ENCODE peak calls at places on chromosomes 13 and 19, in four cellular contexts. W is choroid plexus epithelial cell, B is IMR-90, T is A673. E is an unnamed sample.

GRCh38 chr13:105412171-105412570 is 1123.3 kb downstream of the EFNB2 start:
- DNase-seq in T (no peak), W (no peak), B (no peak), E (no peak)

GRCh38 chr19:10238172-10238783 is 7.1 kb upstream of the S1PR2 start:
- DNase-seq in B (peak), T (no peak), W (peak), E (no peak)

GRCh38 chr19:38151242-38151641 is 72.8 kb downstream of the DPF1 start:
- DNase-seq in T (no peak), W (no peak), B (no peak), E (no peak)

GRCh38 chr19:43997631-43998290 is 5.0 kb upstream of the ZNF230 start:
- DNase-seq in W (no peak), B (peak), T (no peak), E (no peak)

GRCh38 chr19:8240274-8241229 is 31.4 kb downstream of the CERS4 start:
- DNase-seq in W (peak), T (no peak), B (peak), E (peak)

GRCh38 chr13:94640676-94641075 is 39.0 kb downstream of the GPR180 start:
- DNase-seq in W (peak), T (peak), B (peak), E (no peak)

GRCh38 chr13:68190826-68191225 is 960.7 kb upstream of the PCDH9 start:
- DNase-seq in B (no peak), W (peak), T (no peak), E (no peak)

GRCh38 chr19:34712606-34713261 is 21.3 kb upstream of the ZNF181 start:
- DNase-seq in W (peak), B (peak), T (peak), E (no peak)

GRCh38 chr19:17052439-17052838 is 22.8 kb downstream of the HAUS8 start:
- DNase-seq in B (peak), T (peak), W (peak), E (no peak)

GRCh38 chr19:37303591-37304171 is 67.2 kb upstream of the ZNF527 start:
- DNase-seq in W (no peak), B (no peak), T (no peak), E (no peak)

GRCh38 chr13:72692884-72693514 is 34.4 kb downstream of the MZT1 start:
- DNase-seq in W (no peak), T (peak), B (no peak), E (no peak)

GRCh38 chr13:72693832-72694231 is 33.6 kb downstream of the MZT1 start:
- DNase-seq in W (no peak), T (no peak), B (no peak), E (no peak)

GRCh38 chr13:72698164-72698563 is 29.3 kb downstream of the MZT1 start:
- DNase-seq in B (no peak), T (peak), W (no peak), E (no peak)

GRCh38 chr13:72694314-72694713 is 33.1 kb downstream of the MZT1 start:
- DNase-seq in B (no peak), W (no peak), T (peak), E (no peak)

GRCh38 chr13:72696590-72696989 is 30.8 kb downstream of the MZT1 start:
- DNase-seq in W (peak), T (peak), B (peak), E (no peak)
- TF ChIP-seq CTCF in W (peak), T (peak), B (peak), E (peak)

DNA sequence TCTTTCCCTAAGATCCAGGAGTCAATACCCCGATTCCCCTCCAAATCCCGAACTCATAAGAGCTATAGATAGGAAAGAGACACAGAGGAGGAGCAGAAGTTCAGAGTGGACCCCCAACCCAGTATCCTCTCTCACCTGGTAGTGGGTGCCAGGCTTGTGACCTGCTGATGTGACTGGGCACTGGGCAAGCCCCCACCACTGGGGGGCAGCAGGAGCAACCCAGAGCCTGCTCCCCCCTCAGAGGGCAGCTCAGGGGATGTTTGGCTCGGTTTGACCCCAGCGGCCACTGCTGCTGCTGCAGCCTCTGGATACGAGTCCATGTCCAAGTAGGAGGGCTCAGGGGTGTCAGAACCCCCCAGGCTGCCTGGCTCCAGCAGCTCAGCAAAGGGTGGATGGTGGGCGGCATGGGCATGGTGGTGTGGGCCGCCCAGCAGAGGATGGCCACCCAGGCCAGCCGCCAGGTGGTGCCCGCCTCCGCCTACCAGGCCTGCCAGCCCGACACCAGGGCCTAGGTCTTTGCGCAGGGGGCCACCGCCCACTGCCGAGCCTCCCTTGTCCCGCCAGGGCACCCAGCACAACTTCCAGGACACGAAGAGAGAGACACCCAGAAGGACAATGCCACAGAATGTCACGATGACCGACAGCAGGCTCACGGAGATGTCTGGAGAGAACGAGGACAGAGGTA is 7.4 kb downstream of the SYT3 start:
- DNase-seq in B (no peak), T (no peak), W (no peak), E (no peak)
- TF ChIP-seq CTCF in B (no peak), T (peak), W (no peak), E (no peak)

DNA sequence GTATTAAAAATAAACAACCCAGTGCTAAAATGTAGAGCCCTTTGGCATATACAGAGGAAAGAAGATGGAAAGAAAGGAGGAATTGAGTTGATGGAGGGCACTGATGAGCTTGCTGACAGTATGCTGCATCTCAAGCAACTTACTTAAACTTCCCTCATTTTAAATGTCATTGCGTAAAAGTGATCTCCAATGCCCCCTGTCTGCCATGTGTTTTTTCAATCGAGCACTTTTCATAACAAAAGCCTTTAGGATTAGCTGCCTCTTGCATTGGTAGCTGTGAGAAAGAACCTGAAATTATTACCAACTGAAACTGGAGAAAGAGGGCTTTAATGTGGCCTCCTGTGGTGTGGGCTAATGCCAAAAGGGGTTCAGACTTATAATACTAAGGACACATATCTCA is 541.6 kb downstream of the SUCLA2 start:
- DNase-seq in W (peak), B (peak), T (peak), E (no peak)
- TF ChIP-seq CTCF in W (peak), B (peak), T (peak), E (peak)

GRCh38 chr19:41795031-41795461 is 1.3 kb upstream of the CEACAM3 start:
- DNase-seq in T (peak), B (peak), W (peak), E (no peak)

GRCh38 chr19:41796362-41796761 is at the start of gene CEACAM3:
- DNase-seq in T (no peak), B (no peak), W (no peak), E (no peak)

GRCh38 chr19:41792513-41793413 is 3.6 kb upstream of the CEACAM3 start:
- DNase-seq in W (peak), B (peak), T (peak), E (no peak)

DNA sequence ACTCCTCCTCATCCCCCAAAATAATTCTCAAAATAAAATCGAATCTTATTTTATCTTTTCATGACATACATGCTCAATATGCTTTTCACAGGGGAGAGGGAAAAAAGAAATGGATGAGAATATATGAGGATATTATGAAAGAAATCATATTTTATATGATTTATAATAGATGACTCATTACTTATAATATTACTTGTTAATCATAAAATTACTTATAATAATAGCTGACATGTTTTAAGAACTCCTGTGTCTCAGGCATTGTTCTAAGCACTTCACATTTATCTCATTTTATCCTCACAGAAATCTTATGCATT is 3.0 kb upstream of the CEACAM3 start:
- DNase-seq in B (no peak), T (no peak), W (no peak), E (no peak)
- TF ChIP-seq CTCF in B (no peak), T (no peak), W (no peak), E (no peak)

GRCh38 chr13:97125051-97125809 is 96.9 kb upstream of the MBNL2 start:
- DNase-seq in B (peak), T (peak), W (peak), E (peak)
- TF ChIP-seq CTCF in B (no peak), T (peak), W (peak), E (peak)

GRCh38 chr19:33175886-33176669 is 18.1 kb upstream of the LRP3 start:
- DNase-seq in W (peak), T (peak), B (peak), E (no peak)
- TF ChIP-seq CTCF in W (peak), T (no peak), B (no peak), E (no peak)

DNA sequence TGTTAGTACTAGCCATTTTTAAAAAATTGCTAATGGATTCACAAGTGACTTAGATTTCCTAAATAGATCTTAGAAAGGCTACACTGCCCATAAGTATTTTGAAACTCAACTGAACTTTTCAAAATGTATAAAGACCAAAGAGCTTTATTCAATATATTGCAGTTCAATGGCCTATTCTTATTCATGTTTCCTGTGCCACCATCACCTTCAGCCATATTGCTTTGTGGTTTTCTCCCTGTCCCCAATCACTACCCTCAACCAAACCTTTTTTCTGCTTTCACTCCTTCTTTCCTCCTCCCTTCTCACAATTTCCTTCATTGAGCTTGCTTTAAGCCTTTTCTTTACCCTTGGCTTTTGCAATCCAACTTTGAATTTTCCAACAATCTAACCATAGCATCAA is 100.9 kb downstream of the MYCBP2 start:
- DNase-seq in B (no peak), W (no peak), T (no peak), E (no peak)
- TF ChIP-seq CTCF in B (no peak), W (no peak), T (no peak), E (no peak)

GRCh38 chr19:40501599-40501998 is 34.8 kb downstream of the SPTBN4 start:
- DNase-seq in B (no peak), W (no peak), T (no peak), E (no peak)

GRCh38 chr19:40499320-40499719 is 32.5 kb downstream of the SPTBN4 start:
- DNase-seq in T (no peak), B (no peak), W (no peak), E (no peak)

GRCh38 chr19:40502081-40502480 is 35.3 kb downstream of the SPTBN4 start:
- DNase-seq in T (no peak), W (no peak), B (no peak), E (no peak)

GRCh38 chr19:40503300-40503699 is 36.5 kb downstream of the SPTBN4 start:
- DNase-seq in T (no peak), B (no peak), W (no peak), E (no peak)

DNA sequence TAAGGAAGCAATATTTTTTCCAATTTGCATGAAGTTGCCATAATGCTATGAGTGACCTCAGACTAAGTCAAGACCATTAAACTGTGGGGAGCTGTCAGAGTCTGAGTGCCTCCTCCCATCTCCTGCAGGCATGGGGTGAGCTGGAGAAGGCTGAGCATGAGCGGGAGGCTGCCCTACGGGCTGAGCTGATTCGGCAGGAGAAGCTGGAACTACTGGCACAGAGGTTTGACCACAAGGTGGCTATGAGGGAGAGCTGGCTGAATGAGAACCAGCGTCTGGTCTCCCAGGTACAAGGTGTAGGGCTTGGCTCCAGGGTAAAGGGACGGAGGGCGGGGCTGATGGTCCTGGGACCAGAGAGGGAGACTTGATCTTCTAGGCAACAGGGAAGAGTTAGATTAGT is 35.8 kb downstream of the SPTBN4 start:
- DNase-seq in T (no peak), W (peak), B (no peak), E (no peak)
- TF ChIP-seq CTCF in T (peak), W (peak), B (no peak), E (no peak)

GRCh38 chr13:28796938-28797257 is 23.2 kb upstream of the MTUS2 start:
- DNase-seq in B (no peak), T (no peak), W (no peak), E (no peak)
- TF ChIP-seq CTCF in B (no peak), T (no peak), W (no peak), E (no peak)